ENCODE peak calls at places on chromosomes 1 and 21, in six cellular contexts. D is IMR-90, I is neuronal stem cell, Q is H9, W is H1, B is trophoblast cell. U is an unnamed sample.

GRCh38 chr1:32474954-32475353 is 10.1 kb downstream of the ZBTB8B start:
- DNase-seq in D (no peak), I (no peak), Q (no peak), W (no peak), B (no peak), U (no peak)

GRCh38 chr1:170662561-170662971 is 1.4 kb upstream of the PRRX1 start:
- DNase-seq in D (peak), I (no peak), Q (no peak), W (no peak), B (no peak), U (no peak)

GRCh38 chr21:33937931-33938339 is 22.3 kb upstream of the ATP5PO start:
- DNase-seq in D (no peak), I (no peak), Q (no peak), W (no peak), B (no peak), U (no peak)

GRCh38 chr1:168202941-168203654 is 22.7 kb upstream of the SFT2D2 start:
- DNase-seq in D (peak), I (no peak), Q (no peak), W (no peak), B (peak), U (peak)

GRCh38 chr1:69172003-69173000 is 395.4 kb upstream of the LRRC7 start:
- DNase-seq in D (peak), I (no peak), Q (no peak), W (no peak), B (no peak), U (no peak)

GRCh38 chr1:112548540-112548939 is 39.8 kb downstream of the WNT2B start:
- DNase-seq in D (no peak), I (no peak), Q (no peak), W (no peak), B (no peak), U (no peak)

GRCh38 chr1:146046664-146047063 is 25.1 kb upstream of the HJV start:
- DNase-seq in D (no peak), I (no peak), Q (no peak), W (no peak), B (no peak), U (no peak)

GRCh38 chr1:170669036-170669435 is 5.1 kb downstream of the PRRX1 start:
- DNase-seq in D (no peak), I (no peak), Q (no peak), W (no peak), B (no peak), U (no peak)

GRCh38 chr1:53047737-53048344 is 14.2 kb upstream of the PODN start:
- DNase-seq in D (peak), I (no peak), Q (no peak), W (no peak), B (no peak), U (peak)

GRCh38 chr1:85571830-85572229 is 8.7 kb upstream of the CCN1 start:
- DNase-seq in D (no peak), I (no peak), Q (no peak), W (no peak), B (peak), U (peak)

GRCh38 chr1:11564237-11564636 is 85.3 kb downstream of the DISP3 start:
- DNase-seq in D (no peak), I (no peak), Q (no peak), W (no peak), B (no peak), U (no peak)

GRCh38 chr1:219798283-219799030 is 129.9 kb downstream of the SLC30A10 start:
- DNase-seq in D (peak), I (no peak), Q (no peak), W (no peak), B (no peak), U (peak)

GRCh38 chr1:61184035-61184713 is 101.8 kb downstream of the NFIA start:
- DNase-seq in D (peak), I (no peak), Q (no peak), W (no peak), B (no peak), U (no peak)

GRCh38 chr1:115958866-115959265 is 17.4 kb upstream of the SLC22A15 start:
- DNase-seq in D (no peak), I (no peak), Q (no peak), W (no peak), B (no peak), U (no peak)

GRCh38 chr1:15796086-15796462 is 11.4 kb downstream of the UQCRHL start:
- DNase-seq in D (no peak), I (no peak), Q (no peak), W (no peak), B (no peak), U (no peak)

GRCh38 chr1:66725885-66726665 is 26.2 kb upstream of the DYNLT5 start:
- DNase-seq in D (peak), I (peak), Q (peak), W (peak), B (peak), U (peak)

GRCh38 chr1:203099760-203100159 is 13.9 kb upstream of the MYOG start:
- DNase-seq in D (no peak), I (no peak), Q (no peak), W (no peak), B (peak), U (no peak)

GRCh38 chr1:61247051-61247854 is 164.9 kb downstream of the NFIA start:
- DNase-seq in D (no peak), I (no peak), Q (no peak), W (no peak), B (no peak), U (no peak)

GRCh38 chr1:112172294-112172882 is 182.9 kb upstream of the KCND3 start:
- DNase-seq in D (peak), I (peak), Q (peak), W (peak), B (peak), U (peak)

GRCh38 chr1:37989381-37989930 is 366 bp downstream of the SF3A3 start:
- DNase-seq in D (peak), I (no peak), Q (peak), W (no peak), B (no peak), U (peak)

GRCh38 chr1:192158181-192158580 is at the start of gene RGS18:
- DNase-seq in D (peak), I (no peak), Q (no peak), W (no peak), B (no peak), U (peak)

GRCh38 chr1:245345191-245345884 is 190.6 kb downstream of the KIF26B start:
- DNase-seq in D (no peak), I (no peak), Q (peak), W (no peak), B (no peak), U (no peak)

GRCh38 chr1:20725189-20726106 is 7.1 kb downstream of the SH2D5 start:
- DNase-seq in D (peak), I (no peak), Q (peak), W (no peak), B (no peak), U (peak)

GRCh38 chr1:53893999-53894636 is at the start of gene DIO1:
- DNase-seq in D (no peak), I (no peak), Q (peak), W (no peak), B (no peak), U (no peak)

GRCh38 chr1:94654919-94655318 is 113.4 kb upstream of the F3 start:
- DNase-seq in D (no peak), I (no peak), Q (no peak), W (no peak), B (no peak), U (no peak)

GRCh38 chr1:94654031-94654430 is 112.5 kb upstream of the F3 start:
- DNase-seq in D (peak), I (no peak), Q (no peak), W (no peak), B (no peak), U (peak)

GRCh38 chr1:94656982-94657381 is 115.4 kb upstream of the F3 start:
- DNase-seq in D (no peak), I (no peak), Q (no peak), W (no peak), B (no peak), U (no peak)

GRCh38 chr1:94653454-94653853 is 111.9 kb upstream of the F3 start:
- DNase-seq in D (no peak), I (no peak), Q (no peak), W (no peak), B (no peak), U (no peak)

GRCh38 chr1:94654505-94654904 is 112.9 kb upstream of the F3 start:
- DNase-seq in D (no peak), I (no peak), Q (no peak), W (no peak), B (no peak), U (no peak)
- H4K8ac ChIP-seq in D (peak), I (no peak), Q (no peak), W (no peak), B (no peak), U (no peak)

DNA sequence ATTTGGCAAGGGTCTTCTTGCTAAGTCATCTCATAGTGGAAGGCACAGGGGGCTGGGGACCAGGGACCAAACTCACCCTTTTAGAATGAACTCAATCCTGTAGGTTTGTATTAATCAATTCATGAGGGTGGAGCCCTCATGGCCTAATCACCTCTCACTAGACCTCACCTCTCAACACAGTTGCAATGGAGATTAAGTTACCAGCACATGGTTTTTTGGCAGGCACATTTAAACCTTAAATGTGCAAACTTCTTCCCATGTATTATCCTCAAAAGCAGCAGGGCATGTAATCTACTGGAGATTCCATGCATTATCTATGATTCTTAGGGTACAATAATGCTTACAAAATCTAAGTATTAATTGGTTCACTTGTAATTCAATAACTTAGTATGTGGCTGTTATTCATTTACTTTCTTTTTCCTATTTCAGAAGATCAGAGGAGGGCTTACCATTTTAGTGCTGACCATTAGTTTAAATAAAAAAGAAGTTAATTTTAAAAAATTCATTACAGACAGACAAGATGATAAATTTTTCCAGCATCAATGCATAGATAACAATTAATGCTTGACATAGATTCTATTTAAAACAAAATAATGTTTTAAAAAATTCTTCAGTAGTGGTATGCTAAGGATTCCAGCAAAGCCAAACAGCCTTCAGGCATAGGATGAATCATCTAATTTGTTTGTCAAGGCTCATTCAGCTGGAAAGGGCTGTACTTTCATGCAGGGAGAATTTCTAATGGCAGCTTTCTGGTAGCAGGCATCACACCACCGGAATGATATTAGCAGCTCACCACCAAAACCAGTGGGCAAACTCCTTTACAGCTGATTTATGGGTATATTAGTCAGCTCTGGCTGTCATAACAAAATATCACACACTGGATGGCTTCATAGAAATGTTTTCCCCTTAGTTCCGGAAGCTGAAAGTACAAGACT is 124.6 kb upstream of the ZNF648 start:
- DNase-seq in D (peak), I (peak), Q (no peak), W (no peak), B (peak), U (peak)
- H2AFZ ChIP-seq in D (no peak), I (peak), Q (no peak), W (no peak), B (no peak), U (no peak)

GRCh38 chr1:164777518-164777917 is 218.5 kb downstream of the PBX1 start:
- DNase-seq in D (no peak), I (no peak), Q (no peak), W (no peak), B (no peak), U (no peak)

GRCh38 chr1:164780863-164781262 is 221.9 kb downstream of the PBX1 start:
- DNase-seq in D (peak), I (no peak), Q (no peak), W (no peak), B (no peak), U (peak)

GRCh38 chr1:164780111-164780510 is 221.1 kb downstream of the PBX1 start:
- DNase-seq in D (peak), I (no peak), Q (no peak), W (no peak), B (no peak), U (no peak)

GRCh38 chr1:164781980-164782379 is 223.0 kb downstream of the PBX1 start:
- DNase-seq in D (no peak), I (no peak), Q (no peak), W (no peak), B (no peak), U (no peak)

GRCh38 chr1:164779376-164779775 is 220.4 kb downstream of the PBX1 start:
- DNase-seq in D (no peak), I (no peak), Q (no peak), W (no peak), B (no peak), U (no peak)
- H3K18ac ChIP-seq in D (no peak), I (no peak), Q (no peak), W (no peak), B (no peak), U (no peak)

GRCh38 chr1:36089393-36090121 is 865 bp downstream of the ADPRS start:
- DNase-seq in D (peak), I (no peak), Q (no peak), W (no peak), B (peak), U (peak)

GRCh38 chr1:36087233-36088123 is 1.2 kb upstream of the ADPRS start:
- DNase-seq in D (no peak), I (no peak), Q (peak), W (no peak), B (no peak), U (no peak)

GRCh38 chr1:36088265-36088576 is 471 bp upstream of the ADPRS start:
- DNase-seq in D (no peak), I (no peak), Q (no peak), W (no peak), B (no peak), U (no peak)

GRCh38 chr1:36086529-36087232 is 2.0 kb upstream of the ADPRS start:
- DNase-seq in D (no peak), I (no peak), Q (peak), W (no peak), B (no peak), U (no peak)

GRCh38 chr1:36088577-36089392 is at the start of gene ADPRS:
- DNase-seq in D (peak), I (peak), Q (peak), W (peak), B (peak), U (peak)
- H4K8ac ChIP-seq in D (peak), I (peak), Q (no peak), W (peak), B (peak), U (peak)

DNA sequence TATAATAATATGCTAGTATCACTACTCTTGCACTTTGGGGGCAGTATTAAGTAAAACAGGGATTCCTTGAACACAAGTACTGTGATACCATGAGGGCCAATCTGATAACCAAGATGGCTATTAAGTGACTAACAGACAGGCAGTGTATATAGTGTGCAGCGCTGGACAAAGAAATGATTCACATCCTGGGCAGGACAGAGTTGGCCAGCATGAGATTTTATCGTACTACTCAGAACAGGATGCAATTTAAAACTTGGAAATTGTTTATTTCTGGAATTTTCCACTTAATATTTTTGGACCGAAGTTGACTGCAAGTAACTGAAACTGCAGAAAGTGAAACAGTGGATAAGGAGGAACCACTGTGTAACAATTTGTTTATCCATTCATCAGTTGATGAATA is 74.6 kb downstream of the DNTTIP2 start:
- DNase-seq in D (peak), I (no peak), Q (no peak), W (no peak), B (peak), U (peak)
- H2AFZ ChIP-seq in D (no peak), I (no peak), Q (no peak), W (no peak), B (no peak), U (no peak)

GRCh38 chr1:87325982-87326738 is 2.5 kb upstream of the LMO4 start:
- DNase-seq in D (peak), I (no peak), Q (peak), W (no peak), B (peak), U (peak)

GRCh38 chr1:87329756-87330200 is 1.1 kb downstream of the LMO4 start:
- DNase-seq in D (peak), I (no peak), Q (no peak), W (no peak), B (no peak), U (peak)

GRCh38 chr1:87329051-87329755 is 523 bp downstream of the LMO4 start:
- DNase-seq in D (peak), I (no peak), Q (peak), W (no peak), B (peak), U (peak)

GRCh38 chr1:87328121-87329050 is at the start of gene LMO4:
- DNase-seq in D (peak), I (peak), Q (peak), W (peak), B (peak), U (peak)

GRCh38 chr1:87327362-87328120 is 1.1 kb upstream of the LMO4 start:
- DNase-seq in D (no peak), I (no peak), Q (no peak), W (no peak), B (no peak), U (peak)
- H3K18ac ChIP-seq in D (peak), I (peak), Q (peak), W (no peak), B (peak), U (peak)

U was measured in mesenchymal stem cell.